ENCODE peak calls at places on chromosomes 1 and 21, in ten cellular contexts. U, M, J, B, I, A, E, F, H and L are unnamed samples.

GRCh38 chr1:110312188-110313121 is 26.7 kb upstream of the RBM15 start:
- DNase-seq in F (peak), B (peak), U (peak), I (peak), A (peak), J (peak), H (peak), M (peak), E (peak), L (peak)

GRCh38 chr1:113742515-113742914 is 16.8 kb downstream of the PHTF1 start:
- DNase-seq in A (no peak), F (no peak), J (no peak), I (no peak), H (no peak), B (no peak), M (no peak), E (no peak), U (no peak), L (no peak)

GRCh38 chr1:221101792-221102191 is 222.5 kb downstream of the HLX start:
- DNase-seq in J (no peak), A (no peak), U (peak), I (no peak), H (no peak), M (no peak), B (no peak), E (no peak), F (no peak), L (peak)

GRCh38 chr1:157154940-157155514 is 16.8 kb upstream of the ETV3 start:
- DNase-seq in I (no peak), M (no peak), J (peak), B (no peak), F (no peak), A (no peak), E (no peak), U (peak), H (no peak), L (no peak)

GRCh38 chr21:29501451-29501850 is 202.7 kb downstream of the BACH1 start:
- DNase-seq in U (peak), E (no peak), M (no peak), J (no peak), F (no peak), H (no peak), I (no peak), B (no peak), A (no peak), L (peak)

GRCh38 chr1:53321366-53321765 is 6.5 kb downstream of the LRP8 start:
- DNase-seq in J (no peak), H (peak), M (no peak), B (no peak), U (no peak), E (no peak), I (no peak), A (no peak), F (no peak), L (no peak)

GRCh38 chr1:207673399-207673798 is 28.5 kb downstream of the CR1L start:
- DNase-seq in I (no peak), A (no peak), J (no peak), U (no peak), F (no peak), M (no peak), B (no peak), H (no peak), E (no peak), L (no peak)

GRCh38 chr1:12344611-12345299 is 114.9 kb downstream of the VPS13D start:
- DNase-seq in J (no peak), U (no peak), A (no peak), M (no peak), F (no peak), B (peak), H (no peak), I (peak), E (no peak), L (no peak)

GRCh38 chr1:232047473-232047872 is 420.9 kb downstream of the DISC1 start:
- DNase-seq in I (no peak), E (no peak), J (no peak), U (no peak), F (no peak), A (no peak), B (no peak), M (no peak), H (no peak), L (no peak)

GRCh38 chr1:53390261-53390660 is 62.4 kb upstream of the LRP8 start:
- DNase-seq in F (no peak), H (no peak), J (no peak), A (no peak), M (no peak), I (peak), U (no peak), B (no peak), E (no peak), L (no peak)

GRCh38 chr1:181587870-181588438 is 104.6 kb downstream of the CACNA1E start:
- DNase-seq in H (peak), A (no peak), J (no peak), F (no peak), B (no peak), U (no peak), I (no peak), M (no peak), E (no peak), L (peak)

GRCh38 chr1:10630661-10631120 is 155.9 kb downstream of the PEX14 start:
- DNase-seq in F (no peak), J (no peak), B (no peak), I (no peak), A (no peak), E (no peak), U (no peak), M (no peak), H (no peak), L (no peak)

GRCh38 chr1:198829948-198830347 is 191.1 kb downstream of the PTPRC start:
- DNase-seq in B (peak), H (peak), A (no peak), J (no peak), M (no peak), U (peak), I (no peak), E (no peak), F (no peak), L (peak)

GRCh38 chr1:51850420-51851297 is 27.9 kb downstream of the NRDC start:
- DNase-seq in H (no peak), I (peak), B (no peak), J (peak), M (no peak), A (no peak), F (no peak), U (no peak), E (no peak), L (no peak)

GRCh38 chr1:45820797-45821196 is 17.4 kb downstream of the MAST2 start:
- DNase-seq in H (no peak), F (no peak), U (peak), I (no peak), M (no peak), A (no peak), J (no peak), B (no peak), E (no peak), L (no peak)